ENCODE peak calls at places on chromosomes 5 and 9, in eight cellular contexts. G is foreskin keratinocyte; Y is tibial artery; J is CD8-positive, alpha-beta T cell; U is stomach; P is thyroid gland; K is K562; W is left ventricle myocardium inferior. V is an unnamed sample.

GRCh38 chr5:1438871-1439270 is 6.4 kb downstream of the SLC6A3 start:
- DNase-seq in G (no peak), Y (no peak), J (no peak), U (no peak), P (no peak), K (no peak), W (no peak), V (peak; percentile 66)

GRCh38 chr5:171882118-171882517 is 96.5 kb downstream of the SMIM23 start:
- DNase-seq in G (no peak), Y (no peak), J (no peak), U (no peak), P (no peak), K (no peak), W (no peak), V (no peak)

GRCh38 chr5:115033861-115034260 is 135.8 kb downstream of the TRIM36 start:
- DNase-seq in G (no peak), Y (no peak), J (no peak), U (no peak), P (no peak), K (no peak), W (no peak), V (no peak)

GRCh38 chr9:121156263-121156731 is 45.4 kb downstream of the RAB14 start:
- DNase-seq in G (peak; percentile 97), Y (no peak), J (no peak), U (no peak), P (no peak), K (no peak), W (no peak), V (no peak)

GRCh38 chr5:132471944-132472343 is 18.6 kb downstream of the IRF1 start:
- DNase-seq in G (no peak), Y (peak; percentile 14), J (peak; percentile 21), U (peak; percentile 17), P (peak; percentile 1), K (no peak), W (no peak), V (peak; percentile 57)

GRCh38 chr9:115672477-115673316 is 480.9 kb upstream of the PAPPA start:
- DNase-seq in G (peak; percentile 98), Y (no peak), J (no peak), U (no peak), P (no peak), K (no peak), W (no peak), V (peak; percentile 61)

GRCh38 chr9:73684601-73685000 is 532.9 kb downstream of the ANXA1 start:
- DNase-seq in G (peak; percentile 98), Y (no peak), J (no peak), U (no peak), P (no peak), K (no peak), W (no peak), V (peak; percentile 78)

GRCh38 chr5:1495525-1495897 is 28.2 kb downstream of the LPCAT1 start:
- DNase-seq in G (no peak), Y (no peak), J (no peak), U (no peak), P (no peak), K (no peak), W (no peak), V (no peak)

GRCh38 chr5:148910686-148911361 is 84.4 kb downstream of the ADRB2 start:
- DNase-seq in G (peak; percentile 64), Y (no peak), J (no peak), U (peak; percentile 79), P (no peak), K (no peak), W (peak; percentile 20), V (peak; percentile 98)

DNA sequence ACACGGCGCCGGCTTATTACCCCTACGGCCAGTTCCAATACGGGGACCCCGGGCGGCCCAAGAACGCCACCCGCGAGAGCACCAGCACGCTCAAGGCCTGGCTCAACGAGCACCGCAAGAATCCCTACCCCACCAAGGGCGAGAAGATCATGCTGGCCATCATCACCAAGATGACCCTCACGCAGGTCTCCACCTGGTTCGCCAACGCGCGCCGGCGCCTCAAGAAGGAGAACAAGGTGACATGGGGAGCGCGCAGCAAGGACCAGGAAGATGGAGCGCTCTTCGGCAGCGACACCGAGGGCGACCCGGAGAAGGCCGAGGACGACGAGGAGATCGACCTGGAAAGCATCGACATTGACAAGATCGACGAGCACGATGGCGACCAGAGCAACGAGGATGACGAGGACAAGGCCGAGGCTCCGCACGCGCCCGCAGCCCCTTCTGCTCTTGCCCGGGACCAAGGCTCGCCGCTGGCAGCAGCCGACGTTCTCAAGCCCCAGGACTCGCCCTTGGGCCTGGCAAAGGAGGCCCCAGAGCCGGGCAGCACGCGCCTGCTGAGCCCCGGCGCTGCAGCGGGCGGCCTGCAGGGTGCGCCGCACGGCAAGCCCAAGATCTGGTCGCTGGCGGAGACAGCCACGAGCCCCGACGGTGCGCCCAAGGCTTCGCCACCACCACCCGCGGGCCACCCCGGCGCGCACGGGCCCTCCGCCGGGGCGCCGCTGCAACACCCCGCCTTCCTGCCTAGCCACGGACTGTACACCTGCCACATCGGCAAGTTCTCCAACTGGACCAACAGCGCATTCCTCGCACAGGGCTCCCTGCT is 3.9 kb downstream of the IRX1 start:
- DNase-seq in G (no peak), Y (no peak), J (no peak), U (no peak), P (no peak), K (no peak), W (no peak), V (peak; percentile 60)
- H3K27ac ChIP-seq in G (no peak overlapping the region), Y (no peak overlapping the region), J (no peak overlapping the region), U (no peak overlapping the region), P (no peak overlapping the region), K (no peak overlapping the region), W (no peak overlapping the region), V (no peak overlapping the region)

GRCh38 chr9:128821584-128822406 is 3.5 kb downstream of the ENDOG start:
- DNase-seq in G (no peak), Y (no peak), J (no peak), U (no peak), P (no peak), K (no peak), W (no peak), V (no peak)

GRCh38 chr9:128820665-128821583 is 2.6 kb downstream of the ENDOG start:
- DNase-seq in G (no peak), Y (no peak), J (no peak), U (no peak), P (no peak), K (no peak), W (no peak), V (no peak)

GRCh38 chr9:128819716-128820664 is 1.7 kb downstream of the ENDOG start:
- DNase-seq in G (peak; percentile 17), Y (no peak), J (no peak), U (no peak), P (no peak), K (peak; percentile 89), W (peak; percentile 64), V (no peak)

GRCh38 chr9:128818099-128818838 is at the start of gene ENDOG:
- DNase-seq in G (peak; percentile 75), Y (peak; percentile 96), J (peak; percentile 97), U (peak; percentile 99), P (peak; percentile 98), K (peak; percentile 100), W (peak; percentile 98), V (peak; percentile 93)

DNA sequence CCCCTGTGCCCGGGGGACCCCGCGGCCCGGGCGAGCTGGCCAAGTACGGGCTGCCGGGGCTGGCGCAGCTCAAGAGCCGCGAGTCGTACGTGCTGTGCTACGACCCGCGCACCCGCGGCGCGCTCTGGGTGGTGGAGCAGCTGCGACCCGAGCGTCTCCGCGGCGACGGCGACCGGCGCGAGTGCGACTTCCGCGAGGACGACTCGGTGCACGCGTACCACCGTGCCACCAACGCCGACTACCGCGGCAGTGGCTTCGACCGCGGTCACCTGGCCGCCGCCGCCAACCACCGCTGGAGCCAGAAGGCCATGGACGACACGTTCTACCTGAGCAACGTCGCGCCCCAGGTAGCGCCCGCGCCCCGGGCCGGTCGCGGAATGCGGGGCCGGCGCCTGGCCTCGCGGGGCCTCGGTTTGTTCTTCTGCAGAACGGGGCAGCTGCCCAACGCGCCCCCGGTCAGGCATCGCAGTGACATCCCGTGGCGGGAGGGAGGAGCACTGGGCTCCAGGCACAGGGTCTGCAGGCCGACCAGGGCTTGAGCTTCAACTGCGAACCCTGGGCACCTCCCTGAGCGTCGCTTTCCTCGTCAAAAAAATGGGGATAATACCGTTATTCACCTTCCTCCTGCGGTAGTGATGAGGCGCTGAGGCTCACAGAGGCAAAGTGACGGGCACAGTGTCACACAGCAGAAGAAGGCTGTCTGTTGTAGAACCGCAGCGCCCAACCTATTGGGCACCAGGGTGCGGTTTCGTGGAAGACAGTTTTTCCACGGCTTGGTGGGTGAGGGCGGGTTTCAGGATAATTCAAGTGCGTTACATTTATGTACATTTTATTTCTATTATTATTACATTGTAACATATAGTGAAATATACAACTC is 777 bp downstream of the ENDOG start:
- DNase-seq in G (peak; percentile 1), Y (no peak), J (peak; percentile 34), U (peak; percentile 50), P (peak; percentile 53), K (peak; percentile 57), W (peak; percentile 40), V (no peak)
- TF ChIP-seq CTCF in G (no peak), Y (no peak), J (no peak), U (no peak), P (no peak), K (peak; percentile 13), W (no peak), V (no peak)

GRCh38 chr5:141878771-141879759 is 855 bp upstream of the PCDH1 start:
- DNase-seq in G (peak; percentile 65), Y (peak; percentile 90), J (peak; percentile 90), U (peak; percentile 93), P (peak; percentile 91), K (peak; percentile 95), W (peak; percentile 86), V (peak; percentile 89)

GRCh38 chr5:141876628-141877477 is 1.4 kb downstream of the PCDH1 start:
- DNase-seq in G (no peak), Y (no peak), J (no peak), U (peak; percentile 71), P (peak; percentile 83), K (peak; percentile 31), W (no peak), V (no peak)

GRCh38 chr5:141877478-141878185 is 578 bp downstream of the PCDH1 start:
- DNase-seq in G (no peak), Y (no peak), J (peak; percentile 27), U (no peak), P (no peak), K (peak; percentile 21), W (no peak), V (peak; percentile 76)

GRCh38 chr5:141879941-141880738 is 1.9 kb upstream of the PCDH1 start:
- DNase-seq in G (no peak), Y (no peak), J (no peak), U (no peak), P (no peak), K (no peak), W (no peak), V (no peak)

DNA sequence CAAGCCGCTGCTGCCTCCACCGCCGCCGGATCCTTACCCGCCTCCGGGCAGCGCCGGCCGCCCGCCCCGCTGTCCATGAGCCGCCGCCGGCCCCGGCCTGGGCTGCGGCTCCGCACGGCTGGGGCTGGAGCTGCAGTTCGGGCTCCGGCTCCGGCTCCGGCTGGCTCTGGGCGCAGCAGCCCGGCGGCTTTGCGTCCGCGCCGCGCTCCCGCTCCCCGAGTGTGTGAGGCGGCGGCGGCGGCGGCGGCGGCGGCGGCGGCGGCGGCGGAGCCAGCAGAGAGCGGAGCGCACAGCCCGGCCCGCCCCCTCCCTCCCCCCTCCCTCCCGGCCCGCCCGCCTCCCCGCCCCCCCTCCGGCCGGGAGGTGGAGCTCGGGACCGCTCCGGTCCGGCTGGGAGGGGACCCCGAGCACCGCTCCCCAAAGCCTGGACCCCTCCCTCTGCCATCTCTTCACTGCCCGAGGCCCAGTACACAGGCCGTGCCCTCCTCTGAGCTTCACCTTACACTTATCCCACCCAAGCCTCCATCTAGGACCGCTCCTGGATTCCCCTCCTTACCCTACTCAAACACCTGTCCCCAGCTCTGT is at the start of gene PCDH1:
- DNase-seq in G (no peak), Y (no peak), J (no peak), U (peak; percentile 61), P (peak; percentile 64), K (peak; percentile 64), W (peak; percentile 53), V (no peak)
- H3K27me3 ChIP-seq in G (peaks cover 82% of the 10 kb centered on the region), Y (no peaks in the 10 kb centered on the region), J (peaks cover 54% of the 10 kb centered on the region), U (peaks cover 98% of the 10 kb centered on the region), P (no peaks in the 10 kb centered on the region), K (peaks cover 70% of the 10 kb centered on the region), W (peaks cover 83% of the 10 kb centered on the region), V (peaks cover 9% of the 10 kb centered on the region)

GRCh38 chr9:110742741-110743371 is 74.3 kb downstream of the MUSK start:
- DNase-seq in G (no peak), Y (no peak), J (no peak), U (no peak), P (peak; percentile 60), K (no peak), W (no peak), V (no peak)
- H3K27ac ChIP-seq in G (no peak overlapping the region), Y (peak overlapping the region; percentile 89), J (no peak overlapping the region), U (peak overlapping the region; percentile 70), P (peak overlapping the region; percentile 92), K (no peak overlapping the region), W (peak overlapping the region; percentile 47), V (peak overlapping the region; percentile 89)